ENCODE peak calls at places on chromosomes 12 and 14, in ten cellular contexts. L is right lobe of liver, N is ovary, Y is body of pancreas, R is A549, F is stomach, I is H1, A is uterus, P is Peyer's patch, C is GM12878. B is an unnamed sample.
A peak's percentile ranks its signal among the peaks of the same experiment; 100 is the strongest.

GRCh38 chr12:44812062-44812461 is 64.1 kb downstream of the NELL2 start:
- DNase-seq in L (no peak), N (no peak), Y (no peak), R (peak; percentile 33), F (no peak), I (no peak), A (no peak), P (peak; percentile 32), C (no peak), B (no peak)

GRCh38 chr12:20044304-20044703 is 324.0 kb upstream of the PDE3A start:
- DNase-seq in L (no peak), N (no peak), Y (no peak), R (no peak), F (no peak), I (no peak), A (no peak), P (no peak), C (no peak), B (no peak)

GRCh38 chr12:77152623-77153193 is 87.3 kb upstream of the E2F7 start:
- DNase-seq in L (no peak), N (no peak), Y (no peak), R (peak; percentile 31), F (no peak), I (no peak), A (no peak), P (no peak), C (no peak), B (no peak)

GRCh38 chr14:68688872-68689371 is 103.9 kb downstream of the ZFP36L1 start:
- DNase-seq in L (no peak), N (peak; percentile 67), Y (no peak), R (peak; percentile 58), F (no peak), I (peak; percentile 50), A (peak; percentile 59), P (no peak), C (no peak), B (no peak)

GRCh38 chr14:98955741-98956070 is 316.3 kb downstream of the BCL11B start:
- DNase-seq in L (no peak), N (no peak), Y (no peak), R (no peak), F (no peak), I (peak; percentile 19), A (no peak), P (no peak), C (no peak), B (no peak)

GRCh38 chr14:79820866-79821535 is 390.3 kb downstream of the DIO2 start:
- DNase-seq in L (no peak), N (no peak), Y (no peak), R (no peak), F (no peak), I (no peak), A (no peak), P (no peak), C (no peak), B (no peak)

GRCh38 chr14:37196604-37197420 is 925 bp upstream of the MIPOL1 start:
- DNase-seq in L (no peak), N (no peak), Y (no peak), R (no peak), F (no peak), I (no peak), A (no peak), P (no peak), C (no peak), B (no peak)

GRCh38 chr14:71011479-71011878 is 104.2 kb downstream of the PCNX1 start:
- DNase-seq in L (no peak), N (no peak), Y (no peak), R (no peak), F (no peak), I (no peak), A (no peak), P (no peak), C (no peak), B (no peak)

GRCh38 chr14:106372870-106373657 is 846.7 kb downstream of the TMEM121 start:
- DNase-seq in L (peak; percentile 63), N (no peak), Y (peak; percentile 77), R (peak; percentile 51), F (peak; percentile 73), I (peak; percentile 65), A (no peak), P (peak; percentile 88), C (no peak), B (peak; percentile 18)

GRCh38 chr12:40314927-40315326 is 90.1 kb downstream of the LRRK2 start:
- DNase-seq in L (no peak), N (no peak), Y (no peak), R (no peak), F (no peak), I (no peak), A (no peak), P (no peak), C (no peak), B (no peak)

GRCh38 chr12:81224626-81225025 is 146.7 kb downstream of the ACSS3 start:
- DNase-seq in L (no peak), N (no peak), Y (no peak), R (no peak), F (no peak), I (no peak), A (no peak), P (no peak), C (no peak), B (no peak)

GRCh38 chr14:93004699-93005082 is 81.7 kb downstream of the CHGA start:
- DNase-seq in L (no peak), N (no peak), Y (no peak), R (no peak), F (no peak), I (no peak), A (no peak), P (no peak), C (no peak), B (no peak)

GRCh38 chr14:65438266-65438933 is 25.9 kb downstream of the FUT8 start:
- DNase-seq in L (no peak), N (no peak), Y (no peak), R (no peak), F (no peak), I (no peak), A (no peak), P (no peak), C (no peak), B (no peak)

GRCh38 chr12:6276936-6277615 is 33.4 kb upstream of the PLEKHG6 start:
- DNase-seq in L (no peak), N (no peak), Y (no peak), R (peak; percentile 61), F (no peak), I (no peak), A (no peak), P (no peak), C (no peak), B (no peak)
- TF ChIP-seq CTCF in L (no peak), N (no peak), Y (no peak), R (no peak), F (no peak), I (peak; percentile 36), A (no peak), P (no peak), C (no peak), B (no peak)

GRCh38 chr12:110578522-110579238 is 4.4 kb downstream of the PPTC7 start:
- DNase-seq in L (no peak), N (no peak), Y (no peak), R (no peak), F (no peak), I (no peak), A (no peak), P (no peak), C (no peak), B (no peak)
- TF ChIP-seq POLR2A in L (no peak), N (no peak), Y (no peak), R (no peak), F (no peak), I (no peak), A (no peak), P (no peak), C (no peak), B (no peak)

GRCh38 chr12:67268896-67269631 is at the start of gene CAND1:
- DNase-seq in L (peak; percentile 99), N (peak; percentile 98), Y (peak; percentile 97), R (peak; percentile 99), F (peak; percentile 97), I (peak; percentile 89), A (peak; percentile 98), P (peak; percentile 95), C (peak; percentile 99), B (peak; percentile 99)
- TF ChIP-seq CTCF in L (no peak), N (peak; percentile 10), Y (no peak), R (peak; percentile 6), F (no peak), I (no peak), A (peak; percentile 16), P (peak; percentile 1), C (peak; percentile 20), B (no peak)

DNA sequence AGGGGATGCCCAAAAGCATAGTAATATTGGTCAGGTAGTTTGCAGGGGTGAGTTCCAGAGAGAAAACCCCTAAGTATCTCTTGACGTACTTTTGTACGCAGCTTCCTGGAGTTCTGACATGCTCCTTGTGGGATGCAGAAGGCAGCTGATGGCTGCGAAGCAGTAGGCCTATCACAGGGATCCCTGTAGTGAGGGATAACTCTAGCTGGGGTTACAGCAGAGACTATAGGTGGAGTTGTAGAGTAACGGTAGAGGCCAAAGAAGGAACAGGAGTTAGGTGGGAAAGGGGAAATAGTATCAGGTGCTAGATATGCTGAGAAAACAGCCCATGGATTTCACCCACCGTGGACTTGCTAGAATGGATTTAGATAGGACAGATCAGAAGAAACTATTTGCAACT is 37.3 kb downstream of the MGST1 start:
- DNase-seq in L (no peak), N (no peak), Y (no peak), R (no peak), F (no peak), I (no peak), A (no peak), P (no peak), C (no peak), B (no peak)
- TF ChIP-seq POLR2A in L (no peak), N (no peak), Y (no peak), R (no peak), F (no peak), I (no peak), A (no peak), P (no peak), C (no peak), B (no peak)